ENCODE peak calls at places on chromosomes 16 and 17, in seven cellular contexts. One of them, this sample, is unnamed.
A peak's percentile ranks its signal among the peaks of the same experiment; 100 is the strongest.

GRCh38 chr16:71421911-71422310 is 19.9 kb downstream of the TLE7 start:
- DNase-seq in H1: no peak
- DNase-seq in thyroid gland: no peak
- DNase-seq in K562: peak; percentile 76
- DNase-seq in heart left ventricle: no peak
- DNase-seq in ovary: no peak
- DNase-seq in IMR-90: no peak
- DNase-seq in this sample: no peak

GRCh38 chr16:50215680-50216079 is 50.7 kb upstream of the ADCY7 start:
- DNase-seq in heart left ventricle: no peak
- DNase-seq in IMR-90: no peak
- DNase-seq in ovary: no peak
- DNase-seq in K562: no peak
- DNase-seq in H1: no peak
- DNase-seq in thyroid gland: no peak
- DNase-seq in this sample: no peak

GRCh38 chr17:27413295-27413694 is 43.0 kb upstream of the KSR1 start:
- DNase-seq in ovary: no peak
- DNase-seq in K562: no peak
- DNase-seq in heart left ventricle: no peak
- DNase-seq in thyroid gland: no peak
- DNase-seq in H1: no peak
- DNase-seq in IMR-90: no peak
- DNase-seq in this sample: no peak

GRCh38 chr16:51164167-51164566 is 13.1 kb upstream of the SALL1 start:
- DNase-seq in thyroid gland: no peak
- DNase-seq in heart left ventricle: no peak
- DNase-seq in K562: no peak
- DNase-seq in ovary: no peak
- DNase-seq in H1: no peak
- DNase-seq in IMR-90: peak; percentile 67
- DNase-seq in this sample: no peak

GRCh38 chr17:47789611-47790520 is 31.7 kb downstream of the OSBPL7 start:
- DNase-seq in heart left ventricle: peak; percentile 35
- DNase-seq in thyroid gland: peak; percentile 46
- DNase-seq in K562: peak; percentile 32
- DNase-seq in ovary: no peak
- DNase-seq in IMR-90: peak; percentile 38
- DNase-seq in H1: peak; percentile 31
- DNase-seq in this sample: peak; percentile 62

GRCh38 chr17:50028207-50029120 is 27.4 kb upstream of the ITGA3 start:
- DNase-seq in IMR-90: peak; percentile 30
- DNase-seq in ovary: no peak
- DNase-seq in thyroid gland: peak; percentile 92
- DNase-seq in K562: no peak
- DNase-seq in heart left ventricle: no peak
- DNase-seq in H1: no peak
- DNase-seq in this sample: no peak

GRCh38 chr17:82939213-82940030 is 99.6 kb upstream of the ZNF750 start:
- DNase-seq in ovary: peak; percentile 17
- DNase-seq in heart left ventricle: no peak
- DNase-seq in thyroid gland: no peak
- DNase-seq in IMR-90: no peak
- DNase-seq in H1: no peak
- DNase-seq in K562: no peak
- DNase-seq in this sample: no peak

GRCh38 chr16:66639091-66639885 is 34.8 kb downstream of the CMTM3 start:
- DNase-seq in ovary: no peak
- DNase-seq in H1: no peak
- DNase-seq in IMR-90: no peak
- DNase-seq in heart left ventricle: no peak
- DNase-seq in thyroid gland: no peak
- DNase-seq in K562: no peak
- DNase-seq in this sample: no peak

GRCh38 chr16:70788668-70789161 is 12.2 kb downstream of the VAC14 start:
- DNase-seq in IMR-90: peak; percentile 49
- DNase-seq in K562: no peak
- DNase-seq in H1: no peak
- DNase-seq in ovary: no peak
- DNase-seq in heart left ventricle: no peak
- DNase-seq in thyroid gland: peak; percentile 76
- DNase-seq in this sample: no peak

GRCh38 chr16:63331111-63331510 is 1294.9 kb upstream of the CDH8 start:
- DNase-seq in thyroid gland: no peak
- DNase-seq in heart left ventricle: no peak
- DNase-seq in IMR-90: no peak
- DNase-seq in ovary: no peak
- DNase-seq in K562: no peak
- DNase-seq in H1: no peak
- DNase-seq in this sample: no peak

GRCh38 chr16:12412252-12412651 is 391.4 kb downstream of the CPPED1 start:
- DNase-seq in thyroid gland: no peak
- DNase-seq in H1: no peak
- DNase-seq in ovary: no peak
- DNase-seq in IMR-90: no peak
- DNase-seq in heart left ventricle: no peak
- DNase-seq in K562: no peak
- DNase-seq in this sample: no peak

GRCh38 chr16:4846503-4846900 is 586 bp downstream of the GLYR1 start:
- DNase-seq in IMR-90: peak; percentile 55
- DNase-seq in heart left ventricle: peak; percentile 53
- DNase-seq in K562: no peak
- DNase-seq in thyroid gland: peak; percentile 79
- DNase-seq in ovary: no peak
- DNase-seq in H1: no peak
- DNase-seq in this sample: peak; percentile 66

GRCh38 chr17:4710693-4711634 is 532 bp downstream of the ARRB2 start:
- DNase-seq in ovary: no peak
- DNase-seq in thyroid gland: no peak
- DNase-seq in IMR-90: no peak
- DNase-seq in heart left ventricle: no peak
- DNase-seq in H1: no peak
- DNase-seq in K562: peak; percentile 26
- DNase-seq in this sample: peak; percentile 35

GRCh38 chr16:77077523-77077922 is 113.5 kb upstream of the MON1B start:
- DNase-seq in thyroid gland: no peak
- DNase-seq in IMR-90: no peak
- DNase-seq in ovary: no peak
- DNase-seq in K562: no peak
- DNase-seq in heart left ventricle: no peak
- DNase-seq in H1: no peak
- DNase-seq in this sample: no peak

GRCh38 chr17:58373923-58374322 is 21.9 kb upstream of the SUPT4H1 start:
- DNase-seq in ovary: no peak
- DNase-seq in IMR-90: no peak
- DNase-seq in heart left ventricle: no peak
- DNase-seq in H1: no peak
- DNase-seq in thyroid gland: no peak
- DNase-seq in K562: no peak
- DNase-seq in this sample: no peak

GRCh38 chr17:65097110-65097509 is 40.1 kb upstream of the RGS9 start:
- DNase-seq in K562: no peak
- DNase-seq in H1: no peak
- DNase-seq in ovary: no peak
- DNase-seq in heart left ventricle: no peak
- DNase-seq in thyroid gland: no peak
- DNase-seq in IMR-90: no peak
- DNase-seq in this sample: no peak

GRCh38 chr17:50772251-50772650 is 4.9 kb upstream of the ANKRD40CL start:
- DNase-seq in IMR-90: no peak
- DNase-seq in heart left ventricle: no peak
- DNase-seq in K562: no peak
- DNase-seq in ovary: no peak
- DNase-seq in thyroid gland: no peak
- DNase-seq in H1: no peak
- DNase-seq in this sample: no peak

GRCh38 chr17:9644910-9645751 is at the start of gene USP43:
- DNase-seq in heart left ventricle: no peak
- DNase-seq in ovary: no peak
- DNase-seq in H1: no peak
- DNase-seq in thyroid gland: peak; percentile 61
- DNase-seq in IMR-90: no peak
- DNase-seq in K562: peak; percentile 57
- DNase-seq in this sample: peak; percentile 69

GRCh38 chr17:57762375-57762916 is 17.3 kb upstream of the CCDC182 start:
- DNase-seq in H1: no peak
- DNase-seq in K562: no peak
- DNase-seq in IMR-90: no peak
- DNase-seq in thyroid gland: no peak
- DNase-seq in heart left ventricle: no peak
- DNase-seq in ovary: no peak
- DNase-seq in this sample: no peak

GRCh38 chr17:27381007-27381501 is 75.2 kb upstream of the KSR1 start:
- DNase-seq in H1: peak; percentile 68
- DNase-seq in thyroid gland: peak; percentile 60
- DNase-seq in K562: peak; percentile 93
- DNase-seq in heart left ventricle: peak; percentile 75
- DNase-seq in ovary: peak; percentile 54
- DNase-seq in IMR-90: peak; percentile 20
- DNase-seq in this sample: peak; percentile 63

GRCh38 chr17:80171681-80172080 is 1.9 kb downstream of the CARD14 start:
- DNase-seq in thyroid gland: no peak
- DNase-seq in IMR-90: no peak
- DNase-seq in heart left ventricle: no peak
- DNase-seq in H1: no peak
- DNase-seq in ovary: no peak
- DNase-seq in K562: no peak
- DNase-seq in this sample: no peak

GRCh38 chr16:81633680-81634379 is 145.3 kb upstream of the PLCG2 start:
- DNase-seq in H1: no peak
- DNase-seq in heart left ventricle: no peak
- DNase-seq in thyroid gland: no peak
- DNase-seq in K562: no peak
- DNase-seq in ovary: no peak
- DNase-seq in IMR-90: no peak
- DNase-seq in this sample: no peak

GRCh38 chr17:382644-383533 is 30.3 kb upstream of the RPH3AL start:
- DNase-seq in thyroid gland: no peak
- DNase-seq in ovary: no peak
- DNase-seq in heart left ventricle: peak; percentile 30
- DNase-seq in IMR-90: peak; percentile 87
- DNase-seq in H1: no peak
- DNase-seq in K562: no peak
- DNase-seq in this sample: no peak
- H3K36me3 ChIP-seq in thyroid gland: no peaks in the 10 kb centered on the region
- H3K36me3 ChIP-seq in ovary: no peaks in the 10 kb centered on the region
- H3K36me3 ChIP-seq in heart left ventricle: no peaks in the 10 kb centered on the region
- H3K36me3 ChIP-seq in IMR-90: no peaks in the 10 kb centered on the region
- H3K36me3 ChIP-seq in H1: no peaks in the 10 kb centered on the region
- H3K36me3 ChIP-seq in K562: no peaks in the 10 kb centered on the region
- H3K36me3 ChIP-seq in this sample: no peaks in the 10 kb centered on the region

GRCh38 chr16:30096105-30096861 is at the start of gene YPEL3:
- DNase-seq in K562: peak; percentile 98
- DNase-seq in ovary: peak; percentile 94
- DNase-seq in heart left ventricle: peak; percentile 95
- DNase-seq in IMR-90: peak; percentile 86
- DNase-seq in thyroid gland: peak; percentile 94
- DNase-seq in H1: peak; percentile 78
- DNase-seq in this sample: peak; percentile 96
- TF ChIP-seq POLR2A in K562: peak; percentile 71
- TF ChIP-seq POLR2A in ovary: peak; percentile 19
- TF ChIP-seq POLR2A in heart left ventricle: peak; percentile 71
- TF ChIP-seq POLR2A in IMR-90: no peak
- TF ChIP-seq POLR2A in thyroid gland: no peak
- TF ChIP-seq POLR2A in H1: peak; percentile 76
- TF ChIP-seq POLR2A in this sample: no peak

GRCh38 chr16:85171809-85172464 is 59.7 kb upstream of the CIBAR2 start:
- DNase-seq in heart left ventricle: no peak
- DNase-seq in ovary: no peak
- DNase-seq in H1: no peak
- DNase-seq in K562: peak; percentile 56
- DNase-seq in thyroid gland: no peak
- DNase-seq in IMR-90: no peak
- DNase-seq in this sample: no peak
- H3K4me3 ChIP-seq in heart left ventricle: peak overlapping the region; percentile 36
- H3K4me3 ChIP-seq in ovary: peak overlapping the region; percentile 6
- H3K4me3 ChIP-seq in H1: peak overlapping the region; percentile 14
- H3K4me3 ChIP-seq in K562: peak overlapping the region; percentile 45
- H3K4me3 ChIP-seq in thyroid gland: no peak overlapping the region
- H3K4me3 ChIP-seq in IMR-90: peak overlapping the region; percentile 51
- H3K4me3 ChIP-seq in this sample: peak overlapping the region; percentile 56

DNA sequence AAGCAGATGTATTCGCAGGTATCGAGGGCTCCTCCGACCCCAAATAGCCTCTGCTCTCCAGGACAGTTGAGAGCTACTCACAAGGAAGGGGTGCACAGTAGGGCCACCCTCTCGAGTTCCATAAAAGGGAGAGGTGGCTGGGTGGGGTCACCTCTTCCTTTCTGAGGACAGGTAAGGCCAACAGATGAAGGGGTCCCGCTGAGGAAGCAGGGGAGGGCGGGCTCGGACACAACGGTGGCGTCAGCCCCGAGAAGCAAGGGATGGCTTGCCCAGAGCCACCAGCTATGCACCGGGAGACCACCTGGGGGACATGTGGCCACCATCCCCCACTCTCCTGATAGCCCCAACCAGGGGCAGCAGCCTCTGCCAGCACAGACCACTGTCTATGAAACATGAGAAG is 15.1 kb upstream of the CYTH1 start:
- DNase-seq in heart left ventricle: no peak
- DNase-seq in H1: no peak
- DNase-seq in K562: no peak
- DNase-seq in ovary: no peak
- DNase-seq in IMR-90: no peak
- DNase-seq in thyroid gland: no peak
- DNase-seq in this sample: no peak
- H3K36me3 ChIP-seq in heart left ventricle: peaks cover 10% of the 10 kb centered on the region
- H3K36me3 ChIP-seq in H1: peaks cover 47% of the 10 kb centered on the region
- H3K36me3 ChIP-seq in K562: peaks cover 82% of the 10 kb centered on the region
- H3K36me3 ChIP-seq in ovary: no peaks in the 10 kb centered on the region
- H3K36me3 ChIP-seq in IMR-90: peaks cover 62% of the 10 kb centered on the region
- H3K36me3 ChIP-seq in thyroid gland: peaks cover 47% of the 10 kb centered on the region
- H3K36me3 ChIP-seq in this sample: peaks cover 79% of the 10 kb centered on the region

This sample was measured in stomach.